ENCODE peak calls at places on chromosome 9, in six cellular contexts. I, R, V, G, D and Z are unnamed samples.

GRCh38 chr9:132004323-132004722 is 75.3 kb downstream of the MED27 start:
- ATAC-seq in D (no peak), G (no peak), R (no peak), V (no peak), I (no peak), Z (no peak)

GRCh38 chr9:133129001-133129799 is 8.2 kb upstream of the RALGDS start:
- ATAC-seq in V (no peak), R (no peak), D (peak; percentile 12), G (no peak), I (no peak), Z (no peak)

GRCh38 chr9:92385474-92385873 is 18.9 kb downstream of the OGN start:
- ATAC-seq in G (no peak), I (no peak), D (no peak), V (no peak), R (no peak), Z (peak; percentile 16)

GRCh38 chr9:21001581-21001980 is 29.9 kb downstream of the HACD4 start:
- ATAC-seq in I (peak; percentile 25), D (no peak), R (no peak), G (no peak), V (no peak), Z (no peak)

GRCh38 chr9:124040186-124040920 is 28.8 kb downstream of the LHX2 start:
- ATAC-seq in V (peak; percentile 27), I (peak; percentile 53), D (peak; percentile 54), G (peak; percentile 36), R (peak; percentile 51), Z (peak; percentile 38)

GRCh38 chr9:125894566-125894965 is 147.4 kb downstream of the PBX3 start:
- ATAC-seq in R (no peak), G (peak; percentile 95), D (no peak), V (no peak), I (no peak), Z (no peak)

GRCh38 chr9:84170521-84171141 is 169.9 kb downstream of the SLC28A3 start:
- ATAC-seq in V (peak; percentile 97), G (peak; percentile 33), D (peak; percentile 83), I (no peak), R (peak; percentile 73), Z (peak; percentile 98)

GRCh38 chr9:77304543-77304942 is 127.2 kb downstream of the VPS13A start:
- ATAC-seq in V (no peak), I (peak; percentile 100), G (no peak), R (no peak), D (no peak), Z (no peak)

GRCh38 chr9:96514108-96514824 is 64.3 kb downstream of the HABP4 start:
- ATAC-seq in R (no peak), G (no peak), D (peak; percentile 69), I (no peak), V (peak; percentile 71), Z (peak; percentile 56)

GRCh38 chr9:134602547-134603362 is 38.8 kb upstream of the COL5A1 start:
- ATAC-seq in D (peak; percentile 84), G (peak; percentile 85), V (peak; percentile 48), R (peak; percentile 94), I (no peak), Z (peak; percentile 95)

GRCh38 chr9:88514247-88514646 is 20.7 kb upstream of the NXNL2 start:
- ATAC-seq in I (no peak), G (no peak), D (no peak), R (no peak), V (no peak), Z (no peak)

GRCh38 chr9:136975624-136976023 is 1.7 kb upstream of the PTGDS start:
- ATAC-seq in D (peak; percentile 4), R (no peak), G (no peak), V (no peak), I (no peak), Z (no peak)

GRCh38 chr9:108002296-108003056 is 512.9 kb upstream of the KLF4 start:
- ATAC-seq in G (no peak), R (no peak), D (peak; percentile 84), V (peak; percentile 58), I (no peak), Z (no peak)